ENCODE peak calls at places on chromosomes 4 and X, in four cellular contexts. E is naive thymus-derived CD4-positive, alpha-beta T cell; M is neuronal stem cell; X is left ventricle myocardium inferior. D is an unnamed sample.

GRCh38 chr4:1290165-1290977 is 680 bp downstream of the MAEA start:
- DNase-seq in E (no peak), M (no peak), X (no peak), D (no peak)

GRCh38 chr4:7333801-7334421 is 100.8 kb downstream of the PSAPL1 start:
- DNase-seq in E (no peak), X (no peak), M (no peak), D (no peak)

GRCh38 chrX:28639502-28639901 is 52.3 kb downstream of the IL1RAPL1 start:
- DNase-seq in E (no peak), M (no peak), X (no peak), D (no peak)

GRCh38 chr4:79893441-79893840 is 179.6 kb downstream of the ANTXR2 start:
- DNase-seq in X (no peak), M (no peak), E (no peak), D (no peak)

GRCh38 chr4:47510506-47511143 is 25.6 kb downstream of the ATP10D start:
- DNase-seq in X (no peak), E (no peak), M (no peak), D (no peak)

GRCh38 chr4:29588615-29589014 is 1131.6 kb upstream of the PCDH7 start:
- DNase-seq in X (no peak), E (no peak), M (no peak), D (no peak)

GRCh38 chrX:915427-916234 is 285.0 kb downstream of the SHOX start:
- DNase-seq in X (no peak), E (peak; percentile 63), M (no peak), D (no peak)

GRCh38 chrX:113947548-113947947 is 636.3 kb upstream of the HTR2C start:
- DNase-seq in X (no peak), E (no peak), M (no peak), D (no peak)

GRCh38 chrX:120512627-120513026 is 43.5 kb upstream of the LAMP2 start:
- DNase-seq in M (no peak), X (no peak), E (no peak), D (no peak)

GRCh38 chrX:126550816-126551215 is 1.8 kb downstream of the DCAF12L1 start:
- DNase-seq in X (no peak), E (no peak), M (no peak), D (no peak)

GRCh38 chr4:183398298-183399129 is 45.9 kb upstream of the CDKN2AIP start:
- DNase-seq in X (peak; percentile 72), M (peak; percentile 46), E (peak; percentile 53), D (peak; percentile 78)

GRCh38 chrX:103453655-103454054 is 65.6 kb downstream of the RAB40A start:
- DNase-seq in E (no peak), M (no peak), X (no peak), D (no peak)

GRCh38 chrX:108322243-108322642 is 116.0 kb downstream of the COL4A6 start:
- DNase-seq in E (no peak), M (no peak), X (no peak), D (no peak)

GRCh38 chr4:31929676-31930075 is 1209.5 kb downstream of the PCDH7 start:
- DNase-seq in M (no peak), X (no peak), E (no peak), D (no peak)

GRCh38 chrX:122739770-122740169 is 444.3 kb upstream of the GRIA3 start:
- DNase-seq in E (no peak), X (no peak), M (no peak), D (no peak)

GRCh38 chr4:52876063-52876462 is 13.9 kb downstream of the RASL11B start:
- DNase-seq in E (peak; percentile 23), X (no peak), M (no peak), D (no peak)

GRCh38 chr4:145098675-145099037 is 545 bp downstream of the ABCE1 start:
- DNase-seq in M (no peak), X (no peak), E (no peak), D (peak; percentile 69)

GRCh38 chr4:143337600-143338287 is 1.1 kb downstream of the GAB1 start:
- DNase-seq in E (no peak), X (peak; percentile 70), M (no peak), D (no peak)

GRCh38 chr4:183828125-183828524 is 77.0 kb upstream of the STOX2 start:
- DNase-seq in M (no peak), X (no peak), E (peak; percentile 26), D (no peak)

GRCh38 chr4:37685211-37685725 is 908 bp downstream of the RELL1 start:
- DNase-seq in M (no peak), X (no peak), E (peak; percentile 85), D (no peak)

GRCh38 chr4:98908182-98908581 is 20.8 kb downstream of the EIF4E start:
- DNase-seq in E (no peak), X (no peak), M (no peak), D (no peak)
- H3K4me1 ChIP-seq in E (peaks cover 17% of the 10 kb centered on the region), X (peaks cover 72% of the 10 kb centered on the region), M (peaks cover 4% of the 10 kb centered on the region), D (peaks cover 27% of the 10 kb centered on the region)

DNA sequence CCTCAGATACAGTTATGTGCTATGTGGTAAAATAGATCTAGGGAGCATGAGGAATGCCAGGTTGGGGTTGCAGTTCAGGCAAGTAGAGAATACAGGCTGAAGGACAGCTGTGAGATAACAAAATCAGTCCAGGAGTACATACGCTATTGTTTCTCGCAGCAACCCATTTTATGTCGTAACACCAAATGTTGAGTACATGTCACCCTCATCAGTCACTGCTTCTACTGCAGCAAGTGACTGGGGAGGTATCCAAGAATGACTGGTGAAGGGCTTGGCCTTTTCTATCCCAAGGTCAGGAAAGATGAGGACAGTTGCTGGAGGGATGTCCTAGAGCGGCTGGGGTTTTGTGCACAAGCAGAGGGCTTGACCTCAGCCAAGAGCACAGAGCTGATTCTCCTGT is 172.1 kb downstream of the CBR4 start:
- DNase-seq in X (no peak), E (no peak), M (no peak), D (no peak)
- H3K4me1 ChIP-seq in X (peaks cover 99% of the 10 kb centered on the region), E (no peaks in the 10 kb centered on the region), M (peaks cover 10% of the 10 kb centered on the region), D (peaks cover 31% of the 10 kb centered on the region)

GRCh38 chr4:39529534-39529933 is 2.3 kb upstream of the UGDH start:
- DNase-seq in E (no peak), M (no peak), X (no peak), D (no peak)

GRCh38 chr4:39528056-39528465 is 822 bp upstream of the UGDH start:
- DNase-seq in E (no peak), M (no peak), X (no peak), D (peak; percentile 48)

GRCh38 chr4:39539026-39539690 is 11.9 kb upstream of the UGDH start:
- DNase-seq in E (no peak), X (no peak), M (no peak), D (no peak)

GRCh38 chr4:39530682-39531081 is 3.4 kb upstream of the UGDH start:
- DNase-seq in E (no peak), M (no peak), X (no peak), D (no peak)

DNA sequence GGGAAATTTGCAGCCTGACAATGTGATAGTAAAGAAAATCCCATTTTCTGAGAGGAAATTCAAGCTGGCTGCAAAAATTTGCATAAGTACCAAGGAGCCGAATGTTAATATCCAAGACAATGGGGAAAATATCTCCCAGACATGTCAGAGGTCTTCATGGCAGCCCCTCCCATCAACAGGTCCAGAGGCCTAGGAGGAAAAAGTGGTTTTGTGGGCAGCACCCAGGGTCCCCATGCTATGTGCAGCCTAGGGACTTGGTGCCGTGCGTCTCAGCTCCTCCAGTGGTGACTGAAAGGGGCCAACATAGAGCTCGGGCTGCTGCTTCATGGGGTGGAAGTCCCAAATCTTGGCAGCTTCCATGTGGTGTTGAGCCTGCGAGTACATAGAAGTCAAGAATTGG is 6.3 kb upstream of the UGDH start:
- DNase-seq in X (no peak), M (no peak), E (no peak), D (no peak)
- H3K4me1 ChIP-seq in X (peaks cover 10% of the 10 kb centered on the region), M (peaks cover under 1% of the 10 kb centered on the region), E (no peaks in the 10 kb centered on the region), D (peaks cover 8% of the 10 kb centered on the region)

GRCh38 chr4:153258750-153259149 is 54.5 kb downstream of the TRIM2 start:
- DNase-seq in M (no peak), X (no peak), E (no peak), D (no peak)

GRCh38 chr4:153257151-153257620 is 52.9 kb downstream of the TRIM2 start:
- DNase-seq in X (no peak), M (peak; percentile 69), E (no peak), D (no peak)

GRCh38 chr4:153260152-153260551 is 55.9 kb downstream of the TRIM2 start:
- DNase-seq in M (no peak), X (no peak), E (no peak), D (no peak)

GRCh38 chr4:153259679-153260078 is 55.4 kb downstream of the TRIM2 start:
- DNase-seq in E (no peak), M (no peak), X (no peak), D (no peak)

GRCh38 chr4:153257966-153258365 is 53.7 kb downstream of the TRIM2 start:
- DNase-seq in E (no peak), M (no peak), X (no peak), D (no peak)
- H3K4me1 ChIP-seq in E (peaks cover 4% of the 10 kb centered on the region), M (peaks cover 6% of the 10 kb centered on the region), X (peaks cover 15% of the 10 kb centered on the region), D (no peaks in the 10 kb centered on the region)

D was measured in ascending aorta.